ENCODE peak calls at places on chromosomes 7 and 10, in five cellular contexts. E, U, C, Y and G are unnamed samples.

GRCh38 chr7:2927592-2927991 is 83.5 kb upstream of the GNA12 start:
- DNase-seq in U (no peak), Y (no peak), C (no peak), E (no peak), G (no peak)

GRCh38 chr7:101563933-101564777 is 64.9 kb downstream of the MYL10 start:
- DNase-seq in C (peak; percentile 62), U (no peak), Y (no peak), E (no peak), G (no peak)

GRCh38 chr10:132154440-132154839 is 32.3 kb upstream of the DPYSL4 start:
- DNase-seq in C (no peak), Y (no peak), U (no peak), E (no peak), G (no peak)

GRCh38 chr10:71161429-71161828 is 50.9 kb upstream of the UNC5B start:
- DNase-seq in C (no peak), Y (peak; percentile 25), E (no peak), U (peak; percentile 66), G (peak; percentile 10)

GRCh38 chr10:23914641-23915040 is 294.3 kb upstream of the KIAA1217 start:
- DNase-seq in E (no peak), C (no peak), Y (peak; percentile 52), U (no peak), G (no peak)

GRCh38 chr7:129169171-129169643 is 19.2 kb upstream of the SMO start:
- DNase-seq in E (peak; percentile 42), Y (peak; percentile 65), C (peak; percentile 82), U (no peak), G (peak; percentile 36)

GRCh38 chr10:6072215-6072941 is 10.2 kb upstream of the IL2RA start:
- DNase-seq in U (no peak), C (no peak), E (no peak), Y (no peak), G (no peak)

GRCh38 chr7:117117172-117117571 is 163.9 kb downstream of the ST7 start:
- DNase-seq in Y (no peak), U (no peak), C (no peak), E (no peak), G (no peak)

GRCh38 chr7:141281311-141281710 is 207.4 kb downstream of the TMEM178B start:
- DNase-seq in Y (no peak), C (no peak), E (no peak), U (no peak), G (no peak)

GRCh38 chr7:76206633-76207032 is 4.9 kb downstream of the SRRM3 start:
- DNase-seq in Y (no peak), U (no peak), C (no peak), E (no peak), G (peak; percentile 7)

GRCh38 chr7:76063525-76063924 is 15.6 kb downstream of the MDH2 start:
- DNase-seq in Y (no peak), C (no peak), U (no peak), E (no peak), G (no peak)

GRCh38 chr7:138595454-138595853 is 105.7 kb downstream of the SVOPL start:
- DNase-seq in Y (no peak), C (no peak), E (no peak), U (no peak), G (no peak)

GRCh38 chr10:133442191-133442966 is 11.4 kb upstream of the SCART1 start:
- DNase-seq in Y (no peak), C (no peak), U (no peak), E (no peak), G (no peak)

GRCh38 chr10:52314007-52314821 is at the start of gene DKK1:
- DNase-seq in U (peak; percentile 100), E (peak; percentile 79), Y (peak; percentile 77), C (peak; percentile 91), G (peak; percentile 49)

GRCh38 chr7:113659419-113659818 is 259.4 kb downstream of the PPP1R3A start:
- DNase-seq in Y (no peak), E (no peak), C (no peak), U (no peak), G (no peak)

GRCh38 chr7:128361463-128362441 is at the start of gene PRRT4:
- DNase-seq in C (peak; percentile 72), E (no peak), Y (peak; percentile 72), U (peak; percentile 22), G (no peak)

GRCh38 chr7:47622946-47623640 is 41.2 kb upstream of the TNS3 start:
- DNase-seq in U (peak; percentile 25), C (no peak), Y (no peak), E (peak; percentile 99), G (peak; percentile 94)

GRCh38 chr7:70694357-70694908 is 437.5 kb upstream of the GALNT17 start:
- DNase-seq in U (no peak), C (peak; percentile 71), Y (peak; percentile 56), E (peak; percentile 43), G (peak; percentile 29)

GRCh38 chr10:71933651-71934050 is 30.5 kb upstream of the CHST3 start:
- DNase-seq in E (no peak), U (no peak), Y (no peak), C (no peak), G (no peak)

GRCh38 chr7:125020801-125021200 is 91.2 kb upstream of the POT1 start:
- DNase-seq in U (no peak), Y (no peak), C (no peak), E (no peak), G (peak; percentile 42)

GRCh38 chr10:18601321-18601720 is 50.1 kb downstream of the NSUN6 start:
- DNase-seq in Y (no peak), U (no peak), C (peak; percentile 5), E (no peak), G (no peak)
- TF ChIP-seq CTCF in Y (no peak), U (peak; percentile 8), C (no peak), E (no peak), G (peak; percentile 18)

GRCh38 chr10:110498982-110499795 is 1.5 kb downstream of the DUSP5 start:
- DNase-seq in E (peak; percentile 83), C (peak; percentile 77), Y (peak; percentile 95), U (peak; percentile 68), G (peak; percentile 60)
- H3K27ac ChIP-seq in E (peak overlapping the region; percentile 90), C (no peak overlapping the region), Y (peak overlapping the region; percentile 89), U (peak overlapping the region; percentile 70), G (peak overlapping the region; percentile 93)

GRCh38 chr7:18082169-18082568 is 54.5 kb upstream of the PRPS1L1 start:
- DNase-seq in U (no peak), C (no peak), Y (no peak), E (no peak), G (no peak)
- TF ChIP-seq EZH2 in U (no peak), C (no peak), Y (no peak), E (no peak), G (no peak)

GRCh38 chr10:63901228-63901627 is 380.0 kb downstream of the REEP3 start:
- DNase-seq in Y (no peak), U (peak; percentile 24), E (no peak), C (peak; percentile 64), G (no peak)
- TF ChIP-seq CTCF in Y (peak; percentile 51), U (peak; percentile 68), E (peak; percentile 10), C (peak; percentile 76), G (no peak)

GRCh38 chr10:25061711-25062455 is 45.5 kb downstream of the THNSL1 start:
- DNase-seq in C (no peak), Y (no peak), E (no peak), U (peak; percentile 24), G (peak; percentile 76)
- H3K27ac ChIP-seq in C (no peak overlapping the region), Y (no peak overlapping the region), E (no peak overlapping the region), U (peak overlapping the region; percentile 94), G (peak overlapping the region; percentile 75)

DNA sequence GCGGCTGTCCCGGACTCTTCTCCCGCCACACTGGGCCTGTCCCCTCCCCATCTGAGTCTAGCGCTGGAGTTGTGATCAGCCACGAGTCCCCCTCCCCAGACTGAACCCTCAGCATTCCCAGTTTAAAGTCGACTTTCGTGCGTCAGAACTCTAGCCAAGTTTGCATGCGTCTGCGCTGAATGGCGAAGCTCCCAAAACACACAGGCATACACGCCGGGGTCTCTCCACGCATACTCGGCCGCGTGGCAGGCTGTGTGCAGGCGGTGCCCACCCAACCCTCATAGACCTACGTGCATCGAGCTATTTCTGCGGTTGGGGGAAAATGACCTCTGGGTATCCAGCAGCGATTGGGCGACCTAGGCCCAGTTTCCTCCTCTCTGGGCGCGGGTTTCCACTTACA is 2.3 kb upstream of the HMX3 start:
- DNase-seq in C (peak; percentile 62), U (no peak), E (no peak), Y (no peak), G (no peak)
- TF ChIP-seq EZH2 in C (no peak), U (no peak), E (no peak), Y (no peak), G (peak; percentile 11)